ENCODE peak calls at places on chromosomes 16 and 17, in seven cellular contexts. Q, E, D, H, G, T and C are unnamed samples.

GRCh38 chr16:50774960-50775359 is 33.1 kb downstream of the CYLD start:
- DNase-seq in Q (no peak), E (no peak), D (no peak), H (no peak), G (no peak), T (no peak), C (no peak)

GRCh38 chr16:1208239-1208830 is 16.7 kb downstream of the TPSG1 start:
- DNase-seq in Q (no peak), E (no peak), D (no peak), H (no peak), G (no peak), T (no peak), C (no peak)

GRCh38 chr17:36921131-36921851 is 16.0 kb upstream of the LHX1 start:
- DNase-seq in Q (peak; percentile 98), E (peak; percentile 92), D (peak; percentile 47), H (no peak), G (peak; percentile 55), T (no peak), C (no peak)

GRCh38 chr16:87931504-87931903 is 4.8 kb downstream of the CA5A start:
- DNase-seq in Q (no peak), E (no peak), D (no peak), H (no peak), G (no peak), T (no peak), C (no peak)

GRCh38 chr16:87149051-87149450 is 168.1 kb downstream of the C16orf95 start:
- DNase-seq in Q (no peak), E (peak; percentile 30), D (peak; percentile 42), H (no peak), G (no peak), T (no peak), C (no peak)

GRCh38 chr16:72317378-72317777 is 145.4 kb upstream of the PMFBP1 start:
- DNase-seq in Q (no peak), E (no peak), D (peak; percentile 86), H (no peak), G (no peak), T (no peak), C (no peak)

GRCh38 chr16:72812651-72813050 is 235.3 kb downstream of the ZFHX3 start:
- DNase-seq in Q (no peak), E (no peak), D (no peak), H (no peak), G (no peak), T (no peak), C (no peak)

GRCh38 chr16:88560722-88561484 is 9.3 kb upstream of the ZC3H18 start:
- DNase-seq in Q (no peak), E (peak; percentile 50), D (peak; percentile 48), H (peak; percentile 47), G (peak; percentile 79), T (no peak), C (no peak)

GRCh38 chr16:29994613-29995329 is 646 bp downstream of the HIRIP3 start:
- DNase-seq in Q (no peak), E (peak; percentile 73), D (peak; percentile 90), H (no peak), G (no peak), T (no peak), C (no peak)

GRCh38 chr17:14672830-14673229 is 371.9 kb downstream of the HS3ST3B1 start:
- DNase-seq in Q (no peak), E (peak; percentile 49), D (peak; percentile 83), H (no peak), G (no peak), T (no peak), C (no peak)

GRCh38 chr17:19262650-19263620 is 25.8 kb downstream of the EPN2 start:
- DNase-seq in Q (no peak), E (no peak), D (peak; percentile 84), H (no peak), G (no peak), T (no peak), C (no peak)

GRCh38 chr16:88798772-88799455 is 4.7 kb upstream of the CDT1 start:
- DNase-seq in Q (no peak), E (no peak), D (no peak), H (peak; percentile 87), G (no peak), T (no peak), C (peak; percentile 83)

GRCh38 chr17:16980813-16981731 is 9.2 kb upstream of the TNFRSF13B start:
- DNase-seq in Q (no peak), E (peak; percentile 55), D (peak; percentile 85), H (no peak), G (no peak), T (peak; percentile 4), C (no peak)

GRCh38 chr16:89281829-89282228 is 64.3 kb downstream of the ZNF778 start:
- DNase-seq in Q (no peak), E (no peak), D (no peak), H (no peak), G (no peak), T (no peak), C (no peak)

GRCh38 chr16:12271006-12271405 is 294.5 kb downstream of the SNX29 start:
- DNase-seq in Q (peak; percentile 12), E (peak; percentile 56), D (peak; percentile 52), H (peak; percentile 47), G (peak; percentile 69), T (no peak), C (peak; percentile 66)

GRCh38 chr16:78437352-78437968 is 338.0 kb downstream of the WWOX start:
- DNase-seq in Q (no peak), E (peak; percentile 36), D (peak; percentile 42), H (peak; percentile 73), G (peak; percentile 76), T (no peak), C (peak; percentile 38)

GRCh38 chr17:82223517-82223916 is 5.3 kb upstream of the SLC16A3 start:
- DNase-seq in Q (no peak), E (no peak), D (no peak), H (no peak), G (no peak), T (no peak), C (no peak)

GRCh38 chr16:59586331-59586730 is 852.2 kb upstream of the GOT2 start:
- DNase-seq in Q (no peak), E (no peak), D (no peak), H (no peak), G (no peak), T (no peak), C (no peak)

GRCh38 chr17:80446645-80447405 is 29.6 kb downstream of the NPTX1 start:
- DNase-seq in Q (no peak), E (peak; percentile 28), D (peak; percentile 78), H (no peak), G (no peak), T (no peak), C (no peak)

GRCh38 chr17:43712397-43712796 is 46.2 kb downstream of the SOST start:
- DNase-seq in Q (no peak), E (no peak), D (no peak), H (no peak), G (no peak), T (no peak), C (no peak)

GRCh38 chr16:23836404-23837291 is 865 bp downstream of the PRKCB start:
- DNase-seq in Q (no peak), E (no peak), D (no peak), H (peak; percentile 69), G (peak; percentile 68), T (no peak), C (peak; percentile 75)

GRCh38 chr17:55794681-55795080 is 43.8 kb downstream of the PCTP start:
- DNase-seq in Q (no peak), E (no peak), D (no peak), H (no peak), G (no peak), T (no peak), C (no peak)

GRCh38 chr16:5634781-5635180 is 537.2 kb upstream of the EEF2KMT start:
- DNase-seq in Q (no peak), E (no peak), D (no peak), H (peak; percentile 67), G (no peak), T (no peak), C (no peak)

GRCh38 chr16:592518-593306 is 2.8 kb downstream of the RAB40C start:
- DNase-seq in Q (no peak), E (no peak), D (peak; percentile 20), H (no peak), G (no peak), T (no peak), C (no peak)

GRCh38 chr16:26987631-26988030 is 79.1 kb upstream of the C16orf82 start:
- DNase-seq in Q (no peak), E (no peak), D (peak; percentile 73), H (no peak), G (no peak), T (no peak), C (no peak)

GRCh38 chr16:9123871-9124270 is 32.4 kb downstream of the HAPSTR1 start:
- DNase-seq in Q (peak; percentile 54), E (peak; percentile 82), D (no peak), H (peak; percentile 64), G (no peak), T (no peak), C (no peak)

GRCh38 chr17:3972281-3972731 is 8.1 kb upstream of the ATP2A3 start:
- DNase-seq in Q (no peak), E (no peak), D (no peak), H (peak; percentile 63), G (no peak), T (no peak), C (no peak)

DNA sequence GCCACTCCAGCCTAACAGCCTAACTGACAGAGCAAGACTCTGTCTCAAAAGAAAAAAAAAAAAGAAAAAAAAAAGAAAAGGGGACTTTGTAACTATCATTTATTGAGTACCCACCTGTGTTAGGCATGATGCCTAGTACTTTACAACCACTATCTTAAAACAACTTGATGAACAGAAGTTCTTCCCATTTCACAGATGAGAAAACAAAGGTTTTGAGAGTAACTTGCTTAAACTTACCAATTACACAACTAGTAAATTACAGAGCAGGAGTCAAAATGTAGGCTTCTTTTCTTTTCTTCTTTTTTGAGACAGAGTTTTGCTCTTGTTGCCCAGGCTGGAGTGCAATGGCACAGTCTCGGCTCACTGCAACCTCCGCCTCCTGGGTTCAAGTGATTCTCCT is 96.8 kb upstream of the CORO6 start:
- DNase-seq in Q (no peak), E (no peak), D (no peak), H (no peak), G (no peak), T (no peak), C (no peak)
- H3K4me3 ChIP-seq in Q (no peak overlapping the region), E (no peak overlapping the region), D (no peak overlapping the region), H (no peak overlapping the region), G (no peak overlapping the region), T (no peak overlapping the region), C (no peak overlapping the region)

DNA sequence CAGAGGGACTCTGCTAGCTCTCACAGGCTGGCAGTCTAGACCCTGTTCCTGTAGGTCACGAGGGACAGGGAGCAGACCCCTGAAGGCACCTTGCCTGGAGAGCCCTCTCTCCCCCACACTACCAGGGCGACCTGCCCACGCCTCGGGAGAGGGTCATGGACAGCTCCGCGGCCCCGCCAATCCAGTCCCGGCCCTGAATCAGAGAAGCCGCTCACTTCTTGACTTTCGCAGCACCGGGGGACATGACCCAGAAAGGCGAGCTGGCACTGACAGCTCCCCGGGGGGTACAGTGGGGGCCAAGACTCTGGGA is 5.1 kb downstream of the KIFC3 start:
- DNase-seq in Q (no peak), E (no peak), D (no peak), H (no peak), G (no peak), T (no peak), C (no peak)
- H3K4me1 ChIP-seq in Q (peaks cover 56% of the 10 kb centered on the region), E (peaks cover 47% of the 10 kb centered on the region), D (peaks cover 12% of the 10 kb centered on the region), H (no peaks in the 10 kb centered on the region), G (peaks cover 34% of the 10 kb centered on the region), T (peaks cover 32% of the 10 kb centered on the region), C (no peaks in the 10 kb centered on the region)

GRCh38 chr17:45006927-45007461 is 38.9 kb upstream of the C1QL1 start:
- DNase-seq in Q (no peak), E (no peak), D (no peak), H (no peak), G (peak; percentile 71), T (no peak), C (no peak)
- H3K9me2 ChIP-seq in Q (no peaks in the 10 kb centered on the region), E (no peaks in the 10 kb centered on the region), D (no peaks in the 10 kb centered on the region), H (no peaks in the 10 kb centered on the region), G (no peaks in the 10 kb centered on the region), T (no peaks in the 10 kb centered on the region), C (no peaks in the 10 kb centered on the region)

GRCh38 chr17:73394523-73395450 is 83.0 kb upstream of the CDC42EP4 start:
- DNase-seq in Q (no peak), E (no peak), D (no peak), H (no peak), G (no peak), T (no peak), C (no peak)
- H3K4me3 ChIP-seq in Q (no peak overlapping the region), E (no peak overlapping the region), D (no peak overlapping the region), H (no peak overlapping the region), G (no peak overlapping the region), T (no peak overlapping the region), C (no peak overlapping the region)